ENCODE peak calls at places on chromosomes 11 and 22, in eight cellular contexts. One of them, this sample, is unnamed.

GRCh38 chr11:65165847-65166317 is 4.2 kb upstream of the SPDYC start:
- DNase-seq in pons: no peak
- DNase-seq in B cell: no peak
- DNase-seq in activated naive CD8-positive, alpha-beta T cell treated with anti-CD3 and anti-CD28 coated beads, Interleukin-2, amount 10 ng/mL, durations not matched to agents 7 days and 5 days: no peak
- DNase-seq in stimulated activated CD4-positive, alpha-beta T cell treated with anti-CD3 and anti-CD28 coated beads, TNF-alpha, amount 100 ng/mL, for 4 hours: no peak
- DNase-seq in NCI-H146: no peak
- DNase-seq in cardiac fibroblast: peak
- DNase-seq in HT1080: no peak
- DNase-seq in this sample: peak

GRCh38 chr11:104690243-104690642 is 208.0 kb downstream of the CASP12 start:
- DNase-seq in pons: no peak
- DNase-seq in B cell: no peak
- DNase-seq in activated naive CD8-positive, alpha-beta T cell treated with anti-CD3 and anti-CD28 coated beads, Interleukin-2, amount 10 ng/mL, durations not matched to agents 7 days and 5 days: no peak
- DNase-seq in stimulated activated CD4-positive, alpha-beta T cell treated with anti-CD3 and anti-CD28 coated beads, TNF-alpha, amount 100 ng/mL, for 4 hours: no peak
- DNase-seq in NCI-H146: no peak
- DNase-seq in cardiac fibroblast: no peak
- DNase-seq in HT1080: no peak
- DNase-seq in this sample: no peak

GRCh38 chr22:20987375-20987774 is 5.3 kb downstream of the LZTR1 start:
- DNase-seq in pons: no peak
- DNase-seq in B cell: no peak
- DNase-seq in activated naive CD8-positive, alpha-beta T cell treated with anti-CD3 and anti-CD28 coated beads, Interleukin-2, amount 10 ng/mL, durations not matched to agents 7 days and 5 days: no peak
- DNase-seq in stimulated activated CD4-positive, alpha-beta T cell treated with anti-CD3 and anti-CD28 coated beads, TNF-alpha, amount 100 ng/mL, for 4 hours: no peak
- DNase-seq in NCI-H146: no peak
- DNase-seq in cardiac fibroblast: no peak
- DNase-seq in HT1080: no peak
- DNase-seq in this sample: no peak

GRCh38 chr11:104858882-104859735 is 39.2 kb downstream of the CASP12 start:
- DNase-seq in pons: no peak
- DNase-seq in B cell: peak
- DNase-seq in activated naive CD8-positive, alpha-beta T cell treated with anti-CD3 and anti-CD28 coated beads, Interleukin-2, amount 10 ng/mL, durations not matched to agents 7 days and 5 days: no peak
- DNase-seq in stimulated activated CD4-positive, alpha-beta T cell treated with anti-CD3 and anti-CD28 coated beads, TNF-alpha, amount 100 ng/mL, for 4 hours: no peak
- DNase-seq in NCI-H146: no peak
- DNase-seq in cardiac fibroblast: no peak
- DNase-seq in HT1080: no peak
- DNase-seq in this sample: no peak

GRCh38 chr22:36180038-36180880 is 19.7 kb upstream of the APOL3 start:
- DNase-seq in pons: peak
- DNase-seq in B cell: peak
- DNase-seq in activated naive CD8-positive, alpha-beta T cell treated with anti-CD3 and anti-CD28 coated beads, Interleukin-2, amount 10 ng/mL, durations not matched to agents 7 days and 5 days: peak
- DNase-seq in stimulated activated CD4-positive, alpha-beta T cell treated with anti-CD3 and anti-CD28 coated beads, TNF-alpha, amount 100 ng/mL, for 4 hours: peak
- DNase-seq in NCI-H146: peak
- DNase-seq in cardiac fibroblast: peak
- DNase-seq in HT1080: peak
- DNase-seq in this sample: peak

GRCh38 chr11:36009469-36009868 is 65.6 kb downstream of the LDLRAD3 start:
- DNase-seq in pons: no peak
- DNase-seq in B cell: no peak
- DNase-seq in activated naive CD8-positive, alpha-beta T cell treated with anti-CD3 and anti-CD28 coated beads, Interleukin-2, amount 10 ng/mL, durations not matched to agents 7 days and 5 days: no peak
- DNase-seq in stimulated activated CD4-positive, alpha-beta T cell treated with anti-CD3 and anti-CD28 coated beads, TNF-alpha, amount 100 ng/mL, for 4 hours: no peak
- DNase-seq in NCI-H146: no peak
- DNase-seq in cardiac fibroblast: peak
- DNase-seq in HT1080: peak
- DNase-seq in this sample: no peak

GRCh38 chr22:44142421-44143116 is 38.2 kb upstream of the PARVG start:
- DNase-seq in pons: no peak
- DNase-seq in B cell: no peak
- DNase-seq in activated naive CD8-positive, alpha-beta T cell treated with anti-CD3 and anti-CD28 coated beads, Interleukin-2, amount 10 ng/mL, durations not matched to agents 7 days and 5 days: no peak
- DNase-seq in stimulated activated CD4-positive, alpha-beta T cell treated with anti-CD3 and anti-CD28 coated beads, TNF-alpha, amount 100 ng/mL, for 4 hours: no peak
- DNase-seq in NCI-H146: no peak
- DNase-seq in cardiac fibroblast: no peak
- DNase-seq in HT1080: no peak
- DNase-seq in this sample: no peak

GRCh38 chr11:64322925-64323260 is 5.0 kb downstream of the PRDX5 start:
- DNase-seq in pons: no peak
- DNase-seq in B cell: no peak
- DNase-seq in activated naive CD8-positive, alpha-beta T cell treated with anti-CD3 and anti-CD28 coated beads, Interleukin-2, amount 10 ng/mL, durations not matched to agents 7 days and 5 days: no peak
- DNase-seq in stimulated activated CD4-positive, alpha-beta T cell treated with anti-CD3 and anti-CD28 coated beads, TNF-alpha, amount 100 ng/mL, for 4 hours: no peak
- DNase-seq in NCI-H146: no peak
- DNase-seq in cardiac fibroblast: no peak
- DNase-seq in HT1080: no peak
- DNase-seq in this sample: no peak

GRCh38 chr22:39735776-39736175 is 157.8 kb downstream of the ENTHD1 start:
- DNase-seq in pons: no peak
- DNase-seq in B cell: no peak
- DNase-seq in activated naive CD8-positive, alpha-beta T cell treated with anti-CD3 and anti-CD28 coated beads, Interleukin-2, amount 10 ng/mL, durations not matched to agents 7 days and 5 days: no peak
- DNase-seq in stimulated activated CD4-positive, alpha-beta T cell treated with anti-CD3 and anti-CD28 coated beads, TNF-alpha, amount 100 ng/mL, for 4 hours: no peak
- DNase-seq in NCI-H146: no peak
- DNase-seq in cardiac fibroblast: no peak
- DNase-seq in HT1080: no peak
- DNase-seq in this sample: no peak

GRCh38 chr22:27349456-27349855 is 452.1 kb downstream of the MN1 start:
- DNase-seq in pons: no peak
- DNase-seq in B cell: no peak
- DNase-seq in activated naive CD8-positive, alpha-beta T cell treated with anti-CD3 and anti-CD28 coated beads, Interleukin-2, amount 10 ng/mL, durations not matched to agents 7 days and 5 days: no peak
- DNase-seq in stimulated activated CD4-positive, alpha-beta T cell treated with anti-CD3 and anti-CD28 coated beads, TNF-alpha, amount 100 ng/mL, for 4 hours: no peak
- DNase-seq in NCI-H146: no peak
- DNase-seq in cardiac fibroblast: peak
- DNase-seq in HT1080: no peak
- DNase-seq in this sample: no peak

GRCh38 chr11:130611791-130612251 is 163.4 kb downstream of the ADAMTS15 start:
- DNase-seq in pons: no peak
- DNase-seq in B cell: no peak
- DNase-seq in activated naive CD8-positive, alpha-beta T cell treated with anti-CD3 and anti-CD28 coated beads, Interleukin-2, amount 10 ng/mL, durations not matched to agents 7 days and 5 days: no peak
- DNase-seq in stimulated activated CD4-positive, alpha-beta T cell treated with anti-CD3 and anti-CD28 coated beads, TNF-alpha, amount 100 ng/mL, for 4 hours: no peak
- DNase-seq in NCI-H146: no peak
- DNase-seq in cardiac fibroblast: peak
- DNase-seq in HT1080: peak
- DNase-seq in this sample: no peak

GRCh38 chr22:46592390-46592872 is 27.8 kb upstream of the GRAMD4 start:
- DNase-seq in pons: peak
- DNase-seq in B cell: peak
- DNase-seq in activated naive CD8-positive, alpha-beta T cell treated with anti-CD3 and anti-CD28 coated beads, Interleukin-2, amount 10 ng/mL, durations not matched to agents 7 days and 5 days: peak
- DNase-seq in stimulated activated CD4-positive, alpha-beta T cell treated with anti-CD3 and anti-CD28 coated beads, TNF-alpha, amount 100 ng/mL, for 4 hours: no peak
- DNase-seq in NCI-H146: no peak
- DNase-seq in cardiac fibroblast: peak
- DNase-seq in HT1080: peak
- DNase-seq in this sample: no peak

GRCh38 chr11:79331251-79331901 is 109.5 kb downstream of the TENM4 start:
- DNase-seq in pons: no peak
- DNase-seq in B cell: no peak
- DNase-seq in activated naive CD8-positive, alpha-beta T cell treated with anti-CD3 and anti-CD28 coated beads, Interleukin-2, amount 10 ng/mL, durations not matched to agents 7 days and 5 days: no peak
- DNase-seq in stimulated activated CD4-positive, alpha-beta T cell treated with anti-CD3 and anti-CD28 coated beads, TNF-alpha, amount 100 ng/mL, for 4 hours: no peak
- DNase-seq in NCI-H146: no peak
- DNase-seq in cardiac fibroblast: no peak
- DNase-seq in HT1080: no peak
- DNase-seq in this sample: peak

GRCh38 chr22:27467039-27467438 is 334.5 kb downstream of the MN1 start:
- DNase-seq in pons: no peak
- DNase-seq in B cell: no peak
- DNase-seq in activated naive CD8-positive, alpha-beta T cell treated with anti-CD3 and anti-CD28 coated beads, Interleukin-2, amount 10 ng/mL, durations not matched to agents 7 days and 5 days: no peak
- DNase-seq in stimulated activated CD4-positive, alpha-beta T cell treated with anti-CD3 and anti-CD28 coated beads, TNF-alpha, amount 100 ng/mL, for 4 hours: no peak
- DNase-seq in NCI-H146: no peak
- DNase-seq in cardiac fibroblast: no peak
- DNase-seq in HT1080: no peak
- DNase-seq in this sample: no peak

GRCh38 chr22:29108137-29108536 is 35.3 kb downstream of the KREMEN1 start:
- DNase-seq in pons: no peak
- DNase-seq in B cell: no peak
- DNase-seq in activated naive CD8-positive, alpha-beta T cell treated with anti-CD3 and anti-CD28 coated beads, Interleukin-2, amount 10 ng/mL, durations not matched to agents 7 days and 5 days: no peak
- DNase-seq in stimulated activated CD4-positive, alpha-beta T cell treated with anti-CD3 and anti-CD28 coated beads, TNF-alpha, amount 100 ng/mL, for 4 hours: no peak
- DNase-seq in NCI-H146: no peak
- DNase-seq in cardiac fibroblast: peak
- DNase-seq in HT1080: peak
- DNase-seq in this sample: no peak

GRCh38 chr22:37381489-37381888 is 45.8 kb downstream of the ELFN2 start:
- DNase-seq in pons: no peak
- DNase-seq in B cell: no peak
- DNase-seq in activated naive CD8-positive, alpha-beta T cell treated with anti-CD3 and anti-CD28 coated beads, Interleukin-2, amount 10 ng/mL, durations not matched to agents 7 days and 5 days: no peak
- DNase-seq in stimulated activated CD4-positive, alpha-beta T cell treated with anti-CD3 and anti-CD28 coated beads, TNF-alpha, amount 100 ng/mL, for 4 hours: no peak
- DNase-seq in NCI-H146: no peak
- DNase-seq in cardiac fibroblast: peak
- DNase-seq in HT1080: no peak
- DNase-seq in this sample: no peak

GRCh38 chr22:45642966-45643365 is 28.7 kb upstream of the ATXN10 start:
- DNase-seq in pons: no peak
- DNase-seq in B cell: no peak
- DNase-seq in activated naive CD8-positive, alpha-beta T cell treated with anti-CD3 and anti-CD28 coated beads, Interleukin-2, amount 10 ng/mL, durations not matched to agents 7 days and 5 days: no peak
- DNase-seq in stimulated activated CD4-positive, alpha-beta T cell treated with anti-CD3 and anti-CD28 coated beads, TNF-alpha, amount 100 ng/mL, for 4 hours: no peak
- DNase-seq in NCI-H146: no peak
- DNase-seq in cardiac fibroblast: no peak
- DNase-seq in HT1080: no peak
- DNase-seq in this sample: no peak

GRCh38 chr11:2576116-2576515 is 123.7 kb downstream of the KCNQ1OT1 start:
- DNase-seq in pons: no peak
- DNase-seq in B cell: no peak
- DNase-seq in activated naive CD8-positive, alpha-beta T cell treated with anti-CD3 and anti-CD28 coated beads, Interleukin-2, amount 10 ng/mL, durations not matched to agents 7 days and 5 days: no peak
- DNase-seq in stimulated activated CD4-positive, alpha-beta T cell treated with anti-CD3 and anti-CD28 coated beads, TNF-alpha, amount 100 ng/mL, for 4 hours: no peak
- DNase-seq in NCI-H146: no peak
- DNase-seq in cardiac fibroblast: no peak
- DNase-seq in HT1080: no peak
- DNase-seq in this sample: no peak

GRCh38 chr22:49712195-49712791 is 115.4 kb downstream of the BRD1 start:
- DNase-seq in pons: no peak
- DNase-seq in B cell: no peak
- DNase-seq in activated naive CD8-positive, alpha-beta T cell treated with anti-CD3 and anti-CD28 coated beads, Interleukin-2, amount 10 ng/mL, durations not matched to agents 7 days and 5 days: peak
- DNase-seq in stimulated activated CD4-positive, alpha-beta T cell treated with anti-CD3 and anti-CD28 coated beads, TNF-alpha, amount 100 ng/mL, for 4 hours: no peak
- DNase-seq in NCI-H146: no peak
- DNase-seq in cardiac fibroblast: no peak
- DNase-seq in HT1080: no peak
- DNase-seq in this sample: no peak

GRCh38 chr11:27678242-27678641 is 22.0 kb downstream of the BDNF start:
- DNase-seq in pons: no peak
- DNase-seq in B cell: no peak
- DNase-seq in activated naive CD8-positive, alpha-beta T cell treated with anti-CD3 and anti-CD28 coated beads, Interleukin-2, amount 10 ng/mL, durations not matched to agents 7 days and 5 days: no peak
- DNase-seq in stimulated activated CD4-positive, alpha-beta T cell treated with anti-CD3 and anti-CD28 coated beads, TNF-alpha, amount 100 ng/mL, for 4 hours: no peak
- DNase-seq in NCI-H146: no peak
- DNase-seq in cardiac fibroblast: peak
- DNase-seq in HT1080: no peak
- DNase-seq in this sample: no peak

GRCh38 chr11:125070699-125071254 is 7.7 kb downstream of the SLC37A2 start:
- DNase-seq in pons: peak
- DNase-seq in B cell: peak
- DNase-seq in activated naive CD8-positive, alpha-beta T cell treated with anti-CD3 and anti-CD28 coated beads, Interleukin-2, amount 10 ng/mL, durations not matched to agents 7 days and 5 days: no peak
- DNase-seq in stimulated activated CD4-positive, alpha-beta T cell treated with anti-CD3 and anti-CD28 coated beads, TNF-alpha, amount 100 ng/mL, for 4 hours: no peak
- DNase-seq in NCI-H146: no peak
- DNase-seq in cardiac fibroblast: peak
- DNase-seq in HT1080: peak
- DNase-seq in this sample: no peak

GRCh38 chr11:35082322-35083180 is 56.4 kb upstream of the CD44 start:
- DNase-seq in pons: peak
- DNase-seq in B cell: peak
- DNase-seq in activated naive CD8-positive, alpha-beta T cell treated with anti-CD3 and anti-CD28 coated beads, Interleukin-2, amount 10 ng/mL, durations not matched to agents 7 days and 5 days: peak
- DNase-seq in stimulated activated CD4-positive, alpha-beta T cell treated with anti-CD3 and anti-CD28 coated beads, TNF-alpha, amount 100 ng/mL, for 4 hours: peak
- DNase-seq in NCI-H146: no peak
- DNase-seq in cardiac fibroblast: peak
- DNase-seq in HT1080: peak
- DNase-seq in this sample: no peak

GRCh38 chr11:80163011-80163410 is 722.2 kb upstream of the TENM4 start:
- DNase-seq in pons: no peak
- DNase-seq in B cell: no peak
- DNase-seq in activated naive CD8-positive, alpha-beta T cell treated with anti-CD3 and anti-CD28 coated beads, Interleukin-2, amount 10 ng/mL, durations not matched to agents 7 days and 5 days: no peak
- DNase-seq in stimulated activated CD4-positive, alpha-beta T cell treated with anti-CD3 and anti-CD28 coated beads, TNF-alpha, amount 100 ng/mL, for 4 hours: no peak
- DNase-seq in NCI-H146: no peak
- DNase-seq in cardiac fibroblast: peak
- DNase-seq in HT1080: peak
- DNase-seq in this sample: no peak

GRCh38 chr11:41613321-41613720 is 153.9 kb upstream of the LRRC4C start:
- DNase-seq in pons: no peak
- DNase-seq in B cell: no peak
- DNase-seq in activated naive CD8-positive, alpha-beta T cell treated with anti-CD3 and anti-CD28 coated beads, Interleukin-2, amount 10 ng/mL, durations not matched to agents 7 days and 5 days: no peak
- DNase-seq in stimulated activated CD4-positive, alpha-beta T cell treated with anti-CD3 and anti-CD28 coated beads, TNF-alpha, amount 100 ng/mL, for 4 hours: no peak
- DNase-seq in NCI-H146: no peak
- DNase-seq in cardiac fibroblast: peak
- DNase-seq in HT1080: peak
- DNase-seq in this sample: no peak

GRCh38 chr11:130477646-130478203 is 29.3 kb downstream of the ADAMTS15 start:
- DNase-seq in pons: no peak
- DNase-seq in B cell: no peak
- DNase-seq in activated naive CD8-positive, alpha-beta T cell treated with anti-CD3 and anti-CD28 coated beads, Interleukin-2, amount 10 ng/mL, durations not matched to agents 7 days and 5 days: no peak
- DNase-seq in stimulated activated CD4-positive, alpha-beta T cell treated with anti-CD3 and anti-CD28 coated beads, TNF-alpha, amount 100 ng/mL, for 4 hours: no peak
- DNase-seq in NCI-H146: no peak
- DNase-seq in cardiac fibroblast: peak
- DNase-seq in HT1080: no peak
- DNase-seq in this sample: no peak

GRCh38 chr11:57248780-57249383 is 11.8 kb upstream of the APLNR start:
- DNase-seq in pons: peak
- DNase-seq in B cell: no peak
- DNase-seq in activated naive CD8-positive, alpha-beta T cell treated with anti-CD3 and anti-CD28 coated beads, Interleukin-2, amount 10 ng/mL, durations not matched to agents 7 days and 5 days: no peak
- DNase-seq in stimulated activated CD4-positive, alpha-beta T cell treated with anti-CD3 and anti-CD28 coated beads, TNF-alpha, amount 100 ng/mL, for 4 hours: no peak
- DNase-seq in NCI-H146: peak
- DNase-seq in cardiac fibroblast: peak
- DNase-seq in HT1080: peak
- DNase-seq in this sample: peak

GRCh38 chr11:88439356-88439755 is 101.8 kb upstream of the CTSC start:
- DNase-seq in pons: no peak
- DNase-seq in B cell: no peak
- DNase-seq in activated naive CD8-positive, alpha-beta T cell treated with anti-CD3 and anti-CD28 coated beads, Interleukin-2, amount 10 ng/mL, durations not matched to agents 7 days and 5 days: no peak
- DNase-seq in stimulated activated CD4-positive, alpha-beta T cell treated with anti-CD3 and anti-CD28 coated beads, TNF-alpha, amount 100 ng/mL, for 4 hours: no peak
- DNase-seq in NCI-H146: no peak
- DNase-seq in cardiac fibroblast: no peak
- DNase-seq in HT1080: no peak
- DNase-seq in this sample: no peak

GRCh38 chr22:45976351-45977002 is 485 bp downstream of the WNT7B start:
- DNase-seq in pons: no peak
- DNase-seq in B cell: peak
- DNase-seq in activated naive CD8-positive, alpha-beta T cell treated with anti-CD3 and anti-CD28 coated beads, Interleukin-2, amount 10 ng/mL, durations not matched to agents 7 days and 5 days: no peak
- DNase-seq in stimulated activated CD4-positive, alpha-beta T cell treated with anti-CD3 and anti-CD28 coated beads, TNF-alpha, amount 100 ng/mL, for 4 hours: no peak
- DNase-seq in NCI-H146: no peak
- DNase-seq in cardiac fibroblast: no peak
- DNase-seq in HT1080: no peak
- DNase-seq in this sample: peak

GRCh38 chr11:33064033-33064825 is 24.9 kb downstream of the TCP11L1 start:
- DNase-seq in pons: peak
- DNase-seq in B cell: no peak
- DNase-seq in activated naive CD8-positive, alpha-beta T cell treated with anti-CD3 and anti-CD28 coated beads, Interleukin-2, amount 10 ng/mL, durations not matched to agents 7 days and 5 days: no peak
- DNase-seq in stimulated activated CD4-positive, alpha-beta T cell treated with anti-CD3 and anti-CD28 coated beads, TNF-alpha, amount 100 ng/mL, for 4 hours: no peak
- DNase-seq in NCI-H146: no peak
- DNase-seq in cardiac fibroblast: peak
- DNase-seq in HT1080: no peak
- DNase-seq in this sample: no peak

GRCh38 chr22:46347646-46348045 is 12.1 kb downstream of the TRMU start:
- DNase-seq in pons: no peak
- DNase-seq in B cell: no peak
- DNase-seq in activated naive CD8-positive, alpha-beta T cell treated with anti-CD3 and anti-CD28 coated beads, Interleukin-2, amount 10 ng/mL, durations not matched to agents 7 days and 5 days: no peak
- DNase-seq in stimulated activated CD4-positive, alpha-beta T cell treated with anti-CD3 and anti-CD28 coated beads, TNF-alpha, amount 100 ng/mL, for 4 hours: no peak
- DNase-seq in NCI-H146: no peak
- DNase-seq in cardiac fibroblast: no peak
- DNase-seq in HT1080: no peak
- DNase-seq in this sample: no peak

GRCh38 chr11:96257972-96258951 is 84.7 kb downstream of the MAML2 start:
- DNase-seq in pons: peak
- DNase-seq in B cell: peak
- DNase-seq in activated naive CD8-positive, alpha-beta T cell treated with anti-CD3 and anti-CD28 coated beads, Interleukin-2, amount 10 ng/mL, durations not matched to agents 7 days and 5 days: no peak
- DNase-seq in stimulated activated CD4-positive, alpha-beta T cell treated with anti-CD3 and anti-CD28 coated beads, TNF-alpha, amount 100 ng/mL, for 4 hours: no peak
- DNase-seq in NCI-H146: no peak
- DNase-seq in cardiac fibroblast: no peak
- DNase-seq in HT1080: peak
- DNase-seq in this sample: no peak

GRCh38 chr11:67266424-67267187 is at the start of gene GRK2:
- DNase-seq in pons: no peak
- DNase-seq in B cell: peak
- DNase-seq in activated naive CD8-positive, alpha-beta T cell treated with anti-CD3 and anti-CD28 coated beads, Interleukin-2, amount 10 ng/mL, durations not matched to agents 7 days and 5 days: peak
- DNase-seq in stimulated activated CD4-positive, alpha-beta T cell treated with anti-CD3 and anti-CD28 coated beads, TNF-alpha, amount 100 ng/mL, for 4 hours: no peak
- DNase-seq in NCI-H146: peak
- DNase-seq in cardiac fibroblast: peak
- DNase-seq in HT1080: no peak
- DNase-seq in this sample: peak

GRCh38 chr11:10505278-10506012 is 35.5 kb downstream of the RNF141 start:
- DNase-seq in pons: no peak
- DNase-seq in B cell: no peak
- DNase-seq in activated naive CD8-positive, alpha-beta T cell treated with anti-CD3 and anti-CD28 coated beads, Interleukin-2, amount 10 ng/mL, durations not matched to agents 7 days and 5 days: no peak
- DNase-seq in stimulated activated CD4-positive, alpha-beta T cell treated with anti-CD3 and anti-CD28 coated beads, TNF-alpha, amount 100 ng/mL, for 4 hours: no peak
- DNase-seq in NCI-H146: no peak
- DNase-seq in cardiac fibroblast: no peak
- DNase-seq in HT1080: no peak
- DNase-seq in this sample: no peak

GRCh38 chr11:105719073-105719846 is 109.4 kb downstream of the GRIA4 start:
- DNase-seq in pons: no peak
- DNase-seq in B cell: no peak
- DNase-seq in activated naive CD8-positive, alpha-beta T cell treated with anti-CD3 and anti-CD28 coated beads, Interleukin-2, amount 10 ng/mL, durations not matched to agents 7 days and 5 days: no peak
- DNase-seq in stimulated activated CD4-positive, alpha-beta T cell treated with anti-CD3 and anti-CD28 coated beads, TNF-alpha, amount 100 ng/mL, for 4 hours: no peak
- DNase-seq in NCI-H146: peak
- DNase-seq in cardiac fibroblast: peak
- DNase-seq in HT1080: peak
- DNase-seq in this sample: peak

This sample was measured in DMS53.